ENCODE peak calls at places on chromosomes 3 and 15, in five cellular contexts. Y, V, E, B and T are unnamed samples.

GRCh38 chr15:73907018-73907394 is 19.3 kb upstream of the LOXL1 start:
- DNase-seq in E (no peak), V (no peak), Y (no peak), B (no peak), T (no peak)

GRCh38 chr15:73318463-73319351 is 50.1 kb downstream of the HCN4 start:
- DNase-seq in E (no peak), V (peak), Y (no peak), B (peak), T (no peak)

GRCh38 chr15:90154861-90155626 is 46.1 kb upstream of the SEMA4B start:
- DNase-seq in E (peak), Y (no peak), V (no peak), B (no peak), T (peak)

GRCh38 chr3:87228316-87228715 is 1.2 kb downstream of the CHMP2B start:
- DNase-seq in Y (no peak), E (peak), B (no peak), V (no peak), T (peak)

GRCh38 chr3:172517859-172518466 is 5.3 kb downstream of the TNFSF10 start:
- DNase-seq in B (no peak), E (no peak), Y (peak), V (no peak), T (no peak)

GRCh38 chr3:124818398-124819150 is 68.6 kb downstream of the ITGB5 start:
- DNase-seq in B (no peak), E (no peak), V (no peak), Y (no peak), T (peak)

GRCh38 chr3:178397836-178398235 is 138.4 kb upstream of the KCNMB2 start:
- DNase-seq in Y (no peak), B (no peak), V (no peak), E (no peak), T (no peak)

GRCh38 chr15:57873564-57874209 is 167.2 kb downstream of the POLR2M start:
- DNase-seq in B (no peak), V (no peak), Y (no peak), E (no peak), T (peak)

GRCh38 chr3:169467703-169468102 is 195.8 kb downstream of the MECOM start:
- DNase-seq in V (no peak), E (no peak), Y (no peak), B (no peak), T (no peak)

GRCh38 chr3:190912736-190913135 is 50.2 kb upstream of the GMNC start:
- DNase-seq in E (no peak), B (no peak), Y (no peak), V (no peak), T (no peak)

GRCh38 chr15:67906382-67906781 is 66.5 kb upstream of the RNU6-1 start:
- DNase-seq in V (no peak), B (no peak), Y (no peak), E (no peak), T (no peak)